ENCODE peak calls at places on chromosome 22, in five cellular contexts. One of them, this sample, is unnamed.

GRCh38 chr22:45554861-45555260 is 52.2 kb downstream of the FBLN1 start:
- DNase-seq in spleen: no peak
- DNase-seq in lower lobe of right lung: no peak
- DNase-seq in posterior vena cava: no peak
- DNase-seq in CD8-positive, alpha-beta T cell: no peak
- DNase-seq in this sample: no peak

GRCh38 chr22:38336699-38337098 is 19.5 kb upstream of the CSNK1E start:
- DNase-seq in spleen: no peak
- DNase-seq in lower lobe of right lung: no peak
- DNase-seq in posterior vena cava: no peak
- DNase-seq in CD8-positive, alpha-beta T cell: no peak
- DNase-seq in this sample: no peak

GRCh38 chr22:35072939-35073338 is 7.0 kb downstream of the ISX start:
- DNase-seq in spleen: no peak
- DNase-seq in lower lobe of right lung: no peak
- DNase-seq in posterior vena cava: no peak
- DNase-seq in CD8-positive, alpha-beta T cell: no peak
- DNase-seq in this sample: no peak

GRCh38 chr22:32574957-32575893 is 100.6 kb downstream of the FBXO7 start:
- DNase-seq in spleen: no peak
- DNase-seq in lower lobe of right lung: no peak
- DNase-seq in posterior vena cava: no peak
- DNase-seq in CD8-positive, alpha-beta T cell: no peak
- DNase-seq in this sample: no peak

GRCh38 chr22:46061124-46061410 is 84.1 kb upstream of the WNT7B start:
- DNase-seq in spleen: no peak
- DNase-seq in lower lobe of right lung: no peak
- DNase-seq in posterior vena cava: no peak
- DNase-seq in CD8-positive, alpha-beta T cell: no peak
- DNase-seq in this sample: no peak

GRCh38 chr22:27603823-27604190 is 197.7 kb downstream of the MN1 start:
- DNase-seq in spleen: peak; percentile 51
- DNase-seq in lower lobe of right lung: no peak
- DNase-seq in posterior vena cava: peak; percentile 92
- DNase-seq in CD8-positive, alpha-beta T cell: no peak
- DNase-seq in this sample: no peak

GRCh38 chr22:44947846-44948245 is 62.0 kb downstream of the PHF21B start:
- DNase-seq in spleen: no peak
- DNase-seq in lower lobe of right lung: no peak
- DNase-seq in posterior vena cava: no peak
- DNase-seq in CD8-positive, alpha-beta T cell: no peak
- DNase-seq in this sample: no peak

GRCh38 chr22:24965822-24966626 is 13.5 kb downstream of the KIAA1671 start:
- DNase-seq in spleen: no peak
- DNase-seq in lower lobe of right lung: peak; percentile 84
- DNase-seq in posterior vena cava: no peak
- DNase-seq in CD8-positive, alpha-beta T cell: no peak
- DNase-seq in this sample: no peak

GRCh38 chr22:49104434-49104833 is 723.2 kb downstream of the BRD1 start:
- DNase-seq in spleen: no peak
- DNase-seq in lower lobe of right lung: no peak
- DNase-seq in posterior vena cava: peak; percentile 12
- DNase-seq in CD8-positive, alpha-beta T cell: no peak
- DNase-seq in this sample: no peak

GRCh38 chr22:31586137-31586920 is 75.7 kb downstream of the PISD start:
- DNase-seq in spleen: no peak
- DNase-seq in lower lobe of right lung: no peak
- DNase-seq in posterior vena cava: peak; percentile 44
- DNase-seq in CD8-positive, alpha-beta T cell: no peak
- DNase-seq in this sample: no peak

GRCh38 chr22:38313384-38313955 is 3.8 kb downstream of the CSNK1E start:
- DNase-seq in spleen: peak; percentile 85
- DNase-seq in lower lobe of right lung: peak; percentile 62
- DNase-seq in posterior vena cava: peak; percentile 90
- DNase-seq in CD8-positive, alpha-beta T cell: peak; percentile 69
- DNase-seq in this sample: peak; percentile 65

GRCh38 chr22:21632237-21632895 is at the start of gene CCDC116:
- DNase-seq in spleen: peak; percentile 88
- DNase-seq in lower lobe of right lung: peak; percentile 70
- DNase-seq in posterior vena cava: peak; percentile 87
- DNase-seq in CD8-positive, alpha-beta T cell: peak; percentile 74
- DNase-seq in this sample: no peak

GRCh38 chr22:29306830-29307657 is 594 bp downstream of the GAS2L1 start:
- DNase-seq in spleen: peak; percentile 86
- DNase-seq in lower lobe of right lung: peak; percentile 86
- DNase-seq in posterior vena cava: peak; percentile 94
- DNase-seq in CD8-positive, alpha-beta T cell: no peak
- DNase-seq in this sample: peak; percentile 84

GRCh38 chr22:28548411-28548810 is 131.2 kb downstream of the TTC28 start:
- DNase-seq in spleen: no peak
- DNase-seq in lower lobe of right lung: no peak
- DNase-seq in posterior vena cava: no peak
- DNase-seq in CD8-positive, alpha-beta T cell: no peak
- DNase-seq in this sample: no peak

GRCh38 chr22:22377335-22377734 is 131.2 kb downstream of the ZNF280B start:
- DNase-seq in spleen: no peak
- DNase-seq in lower lobe of right lung: no peak
- DNase-seq in posterior vena cava: no peak
- DNase-seq in CD8-positive, alpha-beta T cell: no peak
- DNase-seq in this sample: no peak

GRCh38 chr22:19291580-19292261 is at the start of gene CLTCL1:
- DNase-seq in spleen: peak; percentile 95
- DNase-seq in lower lobe of right lung: peak; percentile 86
- DNase-seq in posterior vena cava: peak; percentile 94
- DNase-seq in CD8-positive, alpha-beta T cell: peak; percentile 53
- DNase-seq in this sample: peak; percentile 82

GRCh38 chr22:48224332-48224731 is 1461.9 kb downstream of the TBC1D22A start:
- DNase-seq in spleen: no peak
- DNase-seq in lower lobe of right lung: no peak
- DNase-seq in posterior vena cava: no peak
- DNase-seq in CD8-positive, alpha-beta T cell: no peak
- DNase-seq in this sample: no peak